ENCODE peak calls at places on chromosome 1, in six cellular contexts. One of them, this sample, is unnamed.

GRCh38 chr1:226064168-226064815 is 1.8 kb downstream of the H3-3A start:
- DNase-seq in GM06990: peak
- DNase-seq in nephron progenitor cell: no peak
- DNase-seq in HFF-Myc: no peak
- DNase-seq in sciatic nerve: no peak
- DNase-seq in NCI-H1694 treated with DMSO at 0.1 percent for 48 hours: peak
- DNase-seq in this sample: no peak

GRCh38 chr1:152426731-152427130 is 12.7 kb upstream of the CRNN start:
- DNase-seq in sciatic nerve: no peak
- DNase-seq in nephron progenitor cell: no peak
- DNase-seq in HFF-Myc: no peak
- DNase-seq in GM06990: no peak
- DNase-seq in NCI-H1694 treated with DMSO at 0.1 percent for 48 hours: no peak
- DNase-seq in this sample: no peak

GRCh38 chr1:116915182-116915611 is 5.5 kb downstream of the PTGFRN start:
- DNase-seq in HFF-Myc: no peak
- DNase-seq in GM06990: no peak
- DNase-seq in nephron progenitor cell: peak
- DNase-seq in NCI-H1694 treated with DMSO at 0.1 percent for 48 hours: no peak
- DNase-seq in sciatic nerve: no peak
- DNase-seq in this sample: no peak

GRCh38 chr1:184299076-184299790 is 87.6 kb upstream of the C1orf21 start:
- DNase-seq in GM06990: no peak
- DNase-seq in nephron progenitor cell: no peak
- DNase-seq in HFF-Myc: no peak
- DNase-seq in NCI-H1694 treated with DMSO at 0.1 percent for 48 hours: peak
- DNase-seq in sciatic nerve: no peak
- DNase-seq in this sample: no peak

GRCh38 chr1:234927968-234928635 is 200.5 kb downstream of the TOMM20 start:
- DNase-seq in NCI-H1694 treated with DMSO at 0.1 percent for 48 hours: no peak
- DNase-seq in nephron progenitor cell: no peak
- DNase-seq in HFF-Myc: no peak
- DNase-seq in GM06990: no peak
- DNase-seq in sciatic nerve: no peak
- DNase-seq in this sample: no peak

GRCh38 chr1:204649756-204650155 is 35.8 kb downstream of the LRRN2 start:
- DNase-seq in HFF-Myc: no peak
- DNase-seq in nephron progenitor cell: peak
- DNase-seq in sciatic nerve: no peak
- DNase-seq in GM06990: no peak
- DNase-seq in NCI-H1694 treated with DMSO at 0.1 percent for 48 hours: no peak
- DNase-seq in this sample: no peak

GRCh38 chr1:227761621-227762230 is 26.5 kb downstream of the SNAP47 start:
- DNase-seq in nephron progenitor cell: no peak
- DNase-seq in NCI-H1694 treated with DMSO at 0.1 percent for 48 hours: no peak
- DNase-seq in sciatic nerve: no peak
- DNase-seq in HFF-Myc: no peak
- DNase-seq in GM06990: no peak
- DNase-seq in this sample: no peak

GRCh38 chr1:18452550-18452949 is 28.2 kb upstream of the KLHDC7A start:
- DNase-seq in NCI-H1694 treated with DMSO at 0.1 percent for 48 hours: peak
- DNase-seq in HFF-Myc: no peak
- DNase-seq in GM06990: no peak
- DNase-seq in nephron progenitor cell: no peak
- DNase-seq in sciatic nerve: no peak
- DNase-seq in this sample: no peak

GRCh38 chr1:161706483-161707347 is at the start of gene FCRLA:
- DNase-seq in HFF-Myc: peak
- DNase-seq in GM06990: peak
- DNase-seq in nephron progenitor cell: no peak
- DNase-seq in sciatic nerve: no peak
- DNase-seq in NCI-H1694 treated with DMSO at 0.1 percent for 48 hours: no peak
- DNase-seq in this sample: peak

GRCh38 chr1:28256197-28256827 is 3.0 kb upstream of the SESN2 start:
- DNase-seq in nephron progenitor cell: no peak
- DNase-seq in GM06990: no peak
- DNase-seq in HFF-Myc: no peak
- DNase-seq in NCI-H1694 treated with DMSO at 0.1 percent for 48 hours: no peak
- DNase-seq in sciatic nerve: no peak
- DNase-seq in this sample: no peak

This sample was measured in smooth muscle cell of the brain vasculature.